ENCODE peak calls at places on chromosomes 6 and 20, in five cellular contexts. One of them, this sample, is unnamed.

GRCh38 chr6:133040025-133040838 is 200.9 kb upstream of the EYA4 start:
- DNase-seq in endothelial cell: peak; percentile 45
- DNase-seq in thyroid gland: peak; percentile 3
- DNase-seq in fibroblast of pulmonary artery: peak; percentile 51
- DNase-seq in kidney epithelial cell: no peak
- DNase-seq in this sample: peak; percentile 27

GRCh38 chr6:149896491-149896890 is 1.4 kb downstream of the RAET1E start:
- DNase-seq in endothelial cell: no peak
- DNase-seq in thyroid gland: no peak
- DNase-seq in kidney epithelial cell: no peak
- DNase-seq in fibroblast of pulmonary artery: peak; percentile 37
- DNase-seq in this sample: peak; percentile 43

GRCh38 chr6:154478021-154478651 is 32.3 kb downstream of the CNKSR3 start:
- DNase-seq in thyroid gland: peak; percentile 89
- DNase-seq in fibroblast of pulmonary artery: no peak
- DNase-seq in endothelial cell: no peak
- DNase-seq in kidney epithelial cell: no peak
- DNase-seq in this sample: no peak

GRCh38 chr6:166553563-166554271 is 32.8 kb downstream of the RAMACL start:
- DNase-seq in endothelial cell: no peak
- DNase-seq in thyroid gland: no peak
- DNase-seq in kidney epithelial cell: no peak
- DNase-seq in fibroblast of pulmonary artery: peak; percentile 84
- DNase-seq in this sample: peak; percentile 76

GRCh38 chr20:48776306-48776705 is 51.5 kb downstream of the PREX1 start:
- DNase-seq in kidney epithelial cell: no peak
- DNase-seq in endothelial cell: no peak
- DNase-seq in fibroblast of pulmonary artery: peak; percentile 70
- DNase-seq in thyroid gland: no peak
- DNase-seq in this sample: no peak

GRCh38 chr20:37344506-37345338 is 1.2 kb upstream of the SRC start:
- DNase-seq in fibroblast of pulmonary artery: no peak
- DNase-seq in kidney epithelial cell: peak; percentile 48
- DNase-seq in thyroid gland: no peak
- DNase-seq in endothelial cell: no peak
- DNase-seq in this sample: no peak

GRCh38 chr20:48283470-48284110 is 498.3 kb upstream of the SULF2 start:
- DNase-seq in endothelial cell: peak; percentile 11
- DNase-seq in fibroblast of pulmonary artery: peak; percentile 97
- DNase-seq in thyroid gland: peak; percentile 20
- DNase-seq in kidney epithelial cell: peak; percentile 91
- DNase-seq in this sample: peak; percentile 90

GRCh38 chr6:42367353-42368011 is 84.2 kb downstream of the TRERF1 start:
- DNase-seq in kidney epithelial cell: no peak
- DNase-seq in endothelial cell: no peak
- DNase-seq in fibroblast of pulmonary artery: peak; percentile 37
- DNase-seq in thyroid gland: no peak
- DNase-seq in this sample: no peak

GRCh38 chr20:25320035-25320800 is 70.4 kb downstream of the ABHD12 start:
- DNase-seq in fibroblast of pulmonary artery: no peak
- DNase-seq in kidney epithelial cell: no peak
- DNase-seq in thyroid gland: no peak
- DNase-seq in endothelial cell: no peak
- DNase-seq in this sample: no peak

GRCh38 chr20:24993337-24994185 is 1.0 kb upstream of the APMAP start:
- DNase-seq in endothelial cell: no peak
- DNase-seq in fibroblast of pulmonary artery: peak; percentile 69
- DNase-seq in kidney epithelial cell: no peak
- DNase-seq in thyroid gland: no peak
- DNase-seq in this sample: peak; percentile 52

GRCh38 chr20:58571942-58572666 is 56.9 kb upstream of the APCDD1L start:
- DNase-seq in endothelial cell: no peak
- DNase-seq in thyroid gland: no peak
- DNase-seq in fibroblast of pulmonary artery: peak; percentile 14
- DNase-seq in kidney epithelial cell: no peak
- DNase-seq in this sample: no peak

GRCh38 chr6:108365488-108365887 is 70.6 kb downstream of the AFG1L start:
- DNase-seq in kidney epithelial cell: no peak
- DNase-seq in fibroblast of pulmonary artery: peak; percentile 63
- DNase-seq in thyroid gland: no peak
- DNase-seq in endothelial cell: no peak
- DNase-seq in this sample: peak; percentile 4

GRCh38 chr20:25079171-25079570 is 2.8 kb downstream of the VSX1 start:
- DNase-seq in thyroid gland: no peak
- DNase-seq in endothelial cell: no peak
- DNase-seq in fibroblast of pulmonary artery: no peak
- DNase-seq in kidney epithelial cell: no peak
- DNase-seq in this sample: no peak

GRCh38 chr20:24317224-24317623 is 152.2 kb upstream of the SYNDIG1 start:
- DNase-seq in fibroblast of pulmonary artery: no peak
- DNase-seq in thyroid gland: no peak
- DNase-seq in endothelial cell: no peak
- DNase-seq in kidney epithelial cell: no peak
- DNase-seq in this sample: no peak

GRCh38 chr6:34497411-34497810 is 31.5 kb downstream of the PACSIN1 start:
- DNase-seq in endothelial cell: no peak
- DNase-seq in fibroblast of pulmonary artery: no peak
- DNase-seq in kidney epithelial cell: no peak
- DNase-seq in thyroid gland: no peak
- DNase-seq in this sample: no peak

GRCh38 chr6:94349227-94349626 is 929.9 kb upstream of the EPHA7 start:
- DNase-seq in thyroid gland: no peak
- DNase-seq in kidney epithelial cell: no peak
- DNase-seq in endothelial cell: no peak
- DNase-seq in fibroblast of pulmonary artery: no peak
- DNase-seq in this sample: no peak

GRCh38 chr20:35840403-35840802 is 68.6 kb downstream of the PHF20 start:
- DNase-seq in fibroblast of pulmonary artery: no peak
- DNase-seq in kidney epithelial cell: no peak
- DNase-seq in endothelial cell: no peak
- DNase-seq in thyroid gland: no peak
- DNase-seq in this sample: no peak

GRCh38 chr6:134537146-134537555 is 219.2 kb upstream of the SGK1 start:
- DNase-seq in fibroblast of pulmonary artery: peak; percentile 70
- DNase-seq in endothelial cell: no peak
- DNase-seq in kidney epithelial cell: peak; percentile 90
- DNase-seq in thyroid gland: no peak
- DNase-seq in this sample: peak; percentile 98

GRCh38 chr20:31934491-31934890 is 17.4 kb downstream of the PDRG1 start:
- DNase-seq in thyroid gland: no peak
- DNase-seq in fibroblast of pulmonary artery: no peak
- DNase-seq in endothelial cell: no peak
- DNase-seq in kidney epithelial cell: no peak
- DNase-seq in this sample: no peak

GRCh38 chr20:56247954-56248782 is at the start of gene MC3R:
- DNase-seq in kidney epithelial cell: peak; percentile 2
- DNase-seq in fibroblast of pulmonary artery: peak; percentile 52
- DNase-seq in endothelial cell: no peak
- DNase-seq in thyroid gland: peak; percentile 21
- DNase-seq in this sample: peak; percentile 68

GRCh38 chr20:56245761-56246160 is 2.8 kb upstream of the MC3R start:
- DNase-seq in thyroid gland: no peak
- DNase-seq in endothelial cell: no peak
- DNase-seq in kidney epithelial cell: no peak
- DNase-seq in fibroblast of pulmonary artery: peak; percentile 9
- DNase-seq in this sample: peak; percentile 78

GRCh38 chr20:56244259-56244658 is 4.3 kb upstream of the MC3R start:
- DNase-seq in thyroid gland: no peak
- DNase-seq in kidney epithelial cell: no peak
- DNase-seq in endothelial cell: no peak
- DNase-seq in fibroblast of pulmonary artery: no peak
- DNase-seq in this sample: no peak

DNA sequence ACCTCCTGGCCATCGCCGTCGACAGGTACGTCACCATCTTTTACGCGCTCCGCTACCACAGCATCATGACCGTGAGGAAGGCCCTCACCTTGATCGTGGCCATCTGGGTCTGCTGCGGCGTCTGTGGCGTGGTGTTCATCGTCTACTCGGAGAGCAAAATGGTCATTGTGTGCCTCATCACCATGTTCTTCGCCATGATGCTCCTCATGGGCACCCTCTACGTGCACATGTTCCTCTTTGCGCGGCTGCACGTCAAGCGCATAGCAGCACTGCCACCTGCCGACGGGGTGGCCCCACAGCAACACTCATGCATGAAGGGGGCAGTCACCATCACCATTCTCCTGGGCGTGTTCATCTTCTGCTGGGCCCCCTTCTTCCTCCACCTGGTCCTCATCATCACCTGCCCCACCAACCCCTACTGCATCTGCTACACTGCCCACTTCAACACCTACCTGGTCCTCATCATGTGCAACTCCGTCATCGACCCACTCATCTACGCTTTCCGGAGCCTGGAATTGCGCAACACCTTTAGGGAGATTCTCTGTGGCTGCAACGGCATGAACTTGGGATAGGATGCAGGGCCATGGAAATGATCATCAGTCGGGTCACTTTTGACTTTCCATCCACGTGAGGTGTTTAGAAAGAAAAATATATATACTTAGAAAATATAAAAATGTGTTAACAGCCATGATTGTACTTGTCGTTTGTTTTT is 868 bp downstream of the MC3R start:
- DNase-seq in endothelial cell: no peak
- DNase-seq in kidney epithelial cell: no peak
- DNase-seq in thyroid gland: no peak
- DNase-seq in fibroblast of pulmonary artery: peak; percentile 3
- DNase-seq in this sample: peak; percentile 64
- TF ChIP-seq CTCF in endothelial cell: no peak
- TF ChIP-seq CTCF in kidney epithelial cell: peak; percentile 43
- TF ChIP-seq CTCF in thyroid gland: no peak
- TF ChIP-seq CTCF in fibroblast of pulmonary artery: peak; percentile 15
- TF ChIP-seq CTCF in this sample: peak; percentile 82

DNA sequence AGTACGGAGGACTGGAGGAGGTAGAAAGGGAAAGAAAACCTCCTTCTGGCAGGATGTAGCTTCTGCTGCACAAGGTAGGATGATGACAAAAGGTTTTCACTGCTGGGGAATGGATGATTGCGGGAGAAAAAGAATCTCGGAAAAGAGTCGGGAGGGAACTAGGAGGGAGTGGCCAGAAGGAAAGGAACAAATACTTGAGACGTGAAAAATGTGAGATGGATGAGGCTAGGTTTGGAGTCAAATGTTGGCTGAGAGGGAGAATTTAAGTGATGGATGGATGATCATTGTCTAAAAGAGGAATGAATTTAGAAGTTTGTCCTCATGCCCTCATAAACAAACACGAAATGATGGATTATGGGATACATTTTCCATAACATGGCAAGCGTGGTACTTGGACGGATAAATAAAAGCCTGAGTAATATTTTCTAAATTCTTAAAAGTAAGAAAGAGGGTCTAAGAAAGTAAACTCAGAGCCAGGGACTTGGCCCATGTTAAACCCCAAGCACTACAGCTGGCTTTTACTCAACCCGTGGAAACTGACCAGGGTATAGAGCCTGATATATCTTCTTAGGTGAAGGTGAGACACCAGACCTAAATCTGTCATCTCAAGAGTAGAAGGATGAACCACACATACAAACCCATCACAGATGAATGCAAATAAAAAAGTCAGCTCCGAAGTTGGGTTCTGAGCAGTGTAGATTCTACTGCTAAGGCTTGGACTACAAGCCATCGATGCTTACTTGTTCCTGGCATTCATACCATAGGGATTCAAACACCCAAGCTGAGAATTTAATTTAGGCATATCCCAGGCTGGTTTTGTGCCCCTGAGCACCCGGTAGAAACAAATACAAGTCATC is 72.4 kb downstream of the HFE start:
- DNase-seq in kidney epithelial cell: no peak
- DNase-seq in thyroid gland: no peak
- DNase-seq in fibroblast of pulmonary artery: peak; percentile 47
- DNase-seq in endothelial cell: no peak
- DNase-seq in this sample: peak; percentile 47
- TF ChIP-seq CTCF in kidney epithelial cell: no peak
- TF ChIP-seq CTCF in thyroid gland: no peak
- TF ChIP-seq CTCF in fibroblast of pulmonary artery: no peak
- TF ChIP-seq CTCF in endothelial cell: no peak
- TF ChIP-seq CTCF in this sample: no peak

GRCh38 chr6:74409447-74409846 is 713.4 kb downstream of the CD109 start:
- DNase-seq in kidney epithelial cell: peak; percentile 9
- DNase-seq in fibroblast of pulmonary artery: peak; percentile 86
- DNase-seq in thyroid gland: no peak
- DNase-seq in endothelial cell: no peak
- DNase-seq in this sample: peak; percentile 62
- TF ChIP-seq CTCF in kidney epithelial cell: peak; percentile 15
- TF ChIP-seq CTCF in fibroblast of pulmonary artery: peak; percentile 60
- TF ChIP-seq CTCF in thyroid gland: no peak
- TF ChIP-seq CTCF in endothelial cell: no peak
- TF ChIP-seq CTCF in this sample: peak; percentile 70

GRCh38 chr20:10040070-10040970 is 5.5 kb downstream of the ANKEF1 start:
- DNase-seq in fibroblast of pulmonary artery: peak; percentile 47
- DNase-seq in thyroid gland: no peak
- DNase-seq in kidney epithelial cell: no peak
- DNase-seq in endothelial cell: no peak
- DNase-seq in this sample: peak; percentile 80

GRCh38 chr20:10033905-10034304 is 882 bp upstream of the ANKEF1 start:
- DNase-seq in endothelial cell: no peak
- DNase-seq in thyroid gland: no peak
- DNase-seq in kidney epithelial cell: no peak
- DNase-seq in fibroblast of pulmonary artery: no peak
- DNase-seq in this sample: no peak

DNA sequence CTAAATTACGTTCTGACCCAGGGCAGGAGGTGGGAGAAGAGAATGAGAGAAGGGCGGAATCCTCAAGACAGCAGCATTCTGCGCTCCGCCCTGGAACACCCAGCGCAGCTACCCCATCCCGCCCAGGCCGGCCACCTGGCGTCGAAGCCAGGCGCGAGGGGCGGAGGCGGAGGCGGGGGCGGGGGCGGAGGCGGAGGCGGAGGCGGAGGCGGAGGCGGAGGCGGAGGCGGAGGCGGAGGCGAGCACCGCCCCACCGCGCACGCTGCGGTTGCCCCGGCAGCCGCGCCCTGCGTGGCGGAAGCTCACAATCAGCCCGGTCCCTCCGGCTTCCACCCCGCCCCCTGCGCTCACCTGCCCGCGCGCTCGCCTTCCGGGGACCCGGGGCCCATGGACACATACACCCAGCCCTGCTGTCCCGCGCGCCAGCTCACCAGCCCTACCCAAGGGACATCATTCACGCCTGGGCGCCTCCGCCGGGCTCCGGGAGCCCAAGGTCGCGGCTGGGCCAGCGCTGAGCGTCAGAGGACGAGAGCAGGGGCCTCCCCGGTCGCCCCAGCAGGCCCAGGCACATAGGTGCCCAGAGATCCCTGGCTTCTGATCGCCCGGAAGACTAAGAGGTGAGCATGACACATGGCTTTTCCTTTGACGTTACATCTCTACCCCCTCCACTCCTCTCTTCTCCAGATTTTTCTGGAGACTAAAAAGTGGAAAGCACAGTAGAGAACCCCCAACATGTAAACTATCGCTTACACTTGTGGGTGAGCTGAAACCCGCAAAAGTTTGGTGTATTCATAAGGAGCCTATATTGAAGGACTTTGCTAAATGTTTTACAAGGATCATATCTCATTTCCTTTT is at the start of gene ANKEF1:
- DNase-seq in thyroid gland: peak; percentile 92
- DNase-seq in endothelial cell: peak; percentile 78
- DNase-seq in fibroblast of pulmonary artery: peak; percentile 41
- DNase-seq in kidney epithelial cell: peak; percentile 7
- DNase-seq in this sample: peak; percentile 72
- TF ChIP-seq CTCF in thyroid gland: no peak
- TF ChIP-seq CTCF in endothelial cell: no peak
- TF ChIP-seq CTCF in fibroblast of pulmonary artery: no peak
- TF ChIP-seq CTCF in kidney epithelial cell: no peak
- TF ChIP-seq CTCF in this sample: no peak

This sample was measured in MCF 10A.